ENCODE peak calls at places on chromosomes 2 and 18, in nine cellular contexts. J, K, I, X, H, U, W, A and Z are unnamed samples.

GRCh38 chr2:161139098-161139987 is 20.9 kb upstream of the TANK start:
- DNase-seq in W (no peak), K (no peak), J (peak; percentile 82), I (no peak), X (no peak), U (no peak), H (no peak), A (peak; percentile 59), Z (no peak)

GRCh38 chr2:236176417-236176816 is 8.2 kb upstream of the GBX2 start:
- DNase-seq in U (no peak), K (no peak), X (no peak), A (no peak), J (peak; percentile 59), H (peak; percentile 90), I (peak; percentile 55), W (no peak), Z (no peak)

GRCh38 chr2:240707791-240708190 is 16.1 kb downstream of the AQP12A start:
- DNase-seq in W (no peak), K (no peak), J (no peak), I (no peak), A (no peak), H (no peak), X (no peak), U (no peak), Z (no peak)

GRCh38 chr2:218962859-218963492 is 3.5 kb downstream of the CDK5R2 start:
- DNase-seq in W (peak; percentile 70), U (peak; percentile 56), A (peak; percentile 45), J (peak; percentile 61), X (peak; percentile 74), K (peak; percentile 97), I (peak; percentile 84), H (peak; percentile 78), Z (peak; percentile 59)

GRCh38 chr2:122886479-122887130 is 1131.2 kb downstream of the TSN start:
- DNase-seq in K (no peak), A (no peak), W (no peak), J (no peak), U (no peak), H (no peak), I (no peak), X (no peak), Z (no peak)

GRCh38 chr18:55862693-55863485 is 274.9 kb upstream of the TCF4 start:
- DNase-seq in U (no peak), X (no peak), K (no peak), A (no peak), J (no peak), I (no peak), H (no peak), W (no peak), Z (no peak)

GRCh38 chr2:143345887-143346612 is 216.8 kb downstream of the ARHGAP15 start:
- DNase-seq in I (no peak), X (no peak), W (no peak), A (no peak), H (no peak), K (peak; percentile 62), U (no peak), J (no peak), Z (no peak)

GRCh38 chr2:141062443-141062842 is 1068.4 kb downstream of the LRP1B start:
- DNase-seq in X (peak; percentile 8), K (no peak), H (no peak), J (no peak), U (no peak), W (no peak), A (no peak), I (no peak), Z (no peak)

GRCh38 chr2:173354073-173354600 is 535 bp upstream of the CDCA7 start:
- DNase-seq in W (no peak), K (peak; percentile 63), A (peak; percentile 83), J (no peak), U (no peak), I (no peak), X (no peak), H (peak; percentile 80), Z (no peak)

GRCh38 chr2:95350320-95351079 is 52.0 kb upstream of the FAHD2A start:
- DNase-seq in H (no peak), W (no peak), A (no peak), J (no peak), U (no peak), I (no peak), K (no peak), X (no peak), Z (no peak)

GRCh38 chr2:196322963-196323810 is 151.8 kb upstream of the STK17B start:
- DNase-seq in W (no peak), K (no peak), H (no peak), U (no peak), J (peak; percentile 71), A (no peak), I (no peak), X (no peak), Z (no peak)

GRCh38 chr2:28395334-28396061 is 2.8 kb downstream of the FOSL2 start:
- DNase-seq in J (peak; percentile 82), H (peak; percentile 40), U (no peak), I (no peak), A (no peak), K (no peak), W (no peak), X (no peak), Z (no peak)

GRCh38 chr2:45497355-45497754 is 113.7 kb downstream of the SRBD1 start:
- DNase-seq in I (no peak), W (peak; percentile 64), X (no peak), J (peak; percentile 9), A (peak; percentile 65), U (no peak), H (no peak), K (no peak), Z (no peak)

GRCh38 chr2:52874706-52875105 is 892.9 kb upstream of the CHAC2 start:
- DNase-seq in K (no peak), X (no peak), W (no peak), J (no peak), H (no peak), U (no peak), A (no peak), I (no peak), Z (no peak)

GRCh38 chr2:1541812-1542211 is 128.5 kb downstream of the TPO start:
- DNase-seq in K (no peak), A (no peak), I (no peak), W (no peak), J (no peak), X (no peak), U (no peak), H (no peak), Z (no peak)